ENCODE peak calls at places on chromosomes 7 and 10, in eight cellular contexts. One of them, this sample, is unnamed.
A peak's percentile ranks its signal among the peaks of the same experiment; 100 is the strongest.

GRCh38 chr10:102117391-102118159 is 2.6 kb downstream of the LDB1 start:
- DNase-seq in stimulated activated CD8-positive, alpha-beta memory T cell treated with anti-CD3 and anti-CD28 coated beads, Interleukin-7, amount 100 ng/mL, for 24 hours: peak; percentile 25
- DNase-seq in Kasumi-1: peak; percentile 98
- DNase-seq in T-cell: peak; percentile 64
- DNase-seq in M059J: peak; percentile 80
- DNase-seq in occipital lobe: peak; percentile 69
- DNase-seq in NCI-H1092: peak; percentile 79
- DNase-seq in activated CD4-positive, alpha-beta T cell treated with anti-CD3 and anti-CD28 coated beads, Interleukin-2, amount 50 U/mL, for 48 hours: peak; percentile 73
- DNase-seq in this sample: peak; percentile 76

GRCh38 chr7:93117852-93118530 is at the start of gene SAMD9:
- DNase-seq in stimulated activated CD8-positive, alpha-beta memory T cell treated with anti-CD3 and anti-CD28 coated beads, Interleukin-7, amount 100 ng/mL, for 24 hours: peak; percentile 16
- DNase-seq in Kasumi-1: peak; percentile 97
- DNase-seq in T-cell: peak; percentile 74
- DNase-seq in M059J: peak; percentile 97
- DNase-seq in occipital lobe: no peak
- DNase-seq in NCI-H1092: peak; percentile 66
- DNase-seq in activated CD4-positive, alpha-beta T cell treated with anti-CD3 and anti-CD28 coated beads, Interleukin-2, amount 50 U/mL, for 48 hours: peak; percentile 11
- DNase-seq in this sample: peak; percentile 41

GRCh38 chr7:3283130-3283704 is 17.8 kb upstream of the SDK1 start:
- DNase-seq in stimulated activated CD8-positive, alpha-beta memory T cell treated with anti-CD3 and anti-CD28 coated beads, Interleukin-7, amount 100 ng/mL, for 24 hours: no peak
- DNase-seq in Kasumi-1: no peak
- DNase-seq in T-cell: no peak
- DNase-seq in M059J: no peak
- DNase-seq in occipital lobe: no peak
- DNase-seq in NCI-H1092: no peak
- DNase-seq in activated CD4-positive, alpha-beta T cell treated with anti-CD3 and anti-CD28 coated beads, Interleukin-2, amount 50 U/mL, for 48 hours: no peak
- DNase-seq in this sample: no peak

GRCh38 chr7:85447004-85447403 is 260.1 kb upstream of the SEMA3D start:
- DNase-seq in stimulated activated CD8-positive, alpha-beta memory T cell treated with anti-CD3 and anti-CD28 coated beads, Interleukin-7, amount 100 ng/mL, for 24 hours: no peak
- DNase-seq in Kasumi-1: no peak
- DNase-seq in T-cell: no peak
- DNase-seq in M059J: no peak
- DNase-seq in occipital lobe: no peak
- DNase-seq in NCI-H1092: no peak
- DNase-seq in activated CD4-positive, alpha-beta T cell treated with anti-CD3 and anti-CD28 coated beads, Interleukin-2, amount 50 U/mL, for 48 hours: no peak
- DNase-seq in this sample: no peak

GRCh38 chr10:132363921-132364593 is 32.1 kb downstream of the LRRC27 start:
- DNase-seq in stimulated activated CD8-positive, alpha-beta memory T cell treated with anti-CD3 and anti-CD28 coated beads, Interleukin-7, amount 100 ng/mL, for 24 hours: no peak
- DNase-seq in Kasumi-1: no peak
- DNase-seq in T-cell: no peak
- DNase-seq in M059J: no peak
- DNase-seq in occipital lobe: no peak
- DNase-seq in NCI-H1092: no peak
- DNase-seq in activated CD4-positive, alpha-beta T cell treated with anti-CD3 and anti-CD28 coated beads, Interleukin-2, amount 50 U/mL, for 48 hours: peak; percentile 49
- DNase-seq in this sample: no peak

GRCh38 chr10:103800110-103800509 is 55.3 kb downstream of the SH3PXD2A start:
- DNase-seq in stimulated activated CD8-positive, alpha-beta memory T cell treated with anti-CD3 and anti-CD28 coated beads, Interleukin-7, amount 100 ng/mL, for 24 hours: no peak
- DNase-seq in Kasumi-1: no peak
- DNase-seq in T-cell: no peak
- DNase-seq in M059J: no peak
- DNase-seq in occipital lobe: no peak
- DNase-seq in NCI-H1092: no peak
- DNase-seq in activated CD4-positive, alpha-beta T cell treated with anti-CD3 and anti-CD28 coated beads, Interleukin-2, amount 50 U/mL, for 48 hours: no peak
- DNase-seq in this sample: no peak

GRCh38 chr7:100007887-100008286 is 7.5 kb upstream of the ZKSCAN1 start:
- DNase-seq in stimulated activated CD8-positive, alpha-beta memory T cell treated with anti-CD3 and anti-CD28 coated beads, Interleukin-7, amount 100 ng/mL, for 24 hours: no peak
- DNase-seq in Kasumi-1: no peak
- DNase-seq in T-cell: no peak
- DNase-seq in M059J: peak; percentile 20
- DNase-seq in occipital lobe: no peak
- DNase-seq in NCI-H1092: no peak
- DNase-seq in activated CD4-positive, alpha-beta T cell treated with anti-CD3 and anti-CD28 coated beads, Interleukin-2, amount 50 U/mL, for 48 hours: no peak
- DNase-seq in this sample: no peak

GRCh38 chr10:23422003-23422411 is 16.9 kb upstream of the OTUD1 start:
- DNase-seq in stimulated activated CD8-positive, alpha-beta memory T cell treated with anti-CD3 and anti-CD28 coated beads, Interleukin-7, amount 100 ng/mL, for 24 hours: no peak
- DNase-seq in Kasumi-1: no peak
- DNase-seq in T-cell: no peak
- DNase-seq in M059J: peak; percentile 62
- DNase-seq in occipital lobe: no peak
- DNase-seq in NCI-H1092: no peak
- DNase-seq in activated CD4-positive, alpha-beta T cell treated with anti-CD3 and anti-CD28 coated beads, Interleukin-2, amount 50 U/mL, for 48 hours: no peak
- DNase-seq in this sample: no peak

GRCh38 chr10:48525956-48526355 is 78.9 kb downstream of the ARHGAP22 start:
- DNase-seq in stimulated activated CD8-positive, alpha-beta memory T cell treated with anti-CD3 and anti-CD28 coated beads, Interleukin-7, amount 100 ng/mL, for 24 hours: no peak
- DNase-seq in Kasumi-1: no peak
- DNase-seq in T-cell: no peak
- DNase-seq in M059J: no peak
- DNase-seq in occipital lobe: no peak
- DNase-seq in NCI-H1092: no peak
- DNase-seq in activated CD4-positive, alpha-beta T cell treated with anti-CD3 and anti-CD28 coated beads, Interleukin-2, amount 50 U/mL, for 48 hours: no peak
- DNase-seq in this sample: no peak

GRCh38 chr7:72152171-72153131 is 259.7 kb downstream of the CALN1 start:
- DNase-seq in stimulated activated CD8-positive, alpha-beta memory T cell treated with anti-CD3 and anti-CD28 coated beads, Interleukin-7, amount 100 ng/mL, for 24 hours: no peak
- DNase-seq in Kasumi-1: no peak
- DNase-seq in T-cell: no peak
- DNase-seq in M059J: peak; percentile 7
- DNase-seq in occipital lobe: peak; percentile 32
- DNase-seq in NCI-H1092: no peak
- DNase-seq in activated CD4-positive, alpha-beta T cell treated with anti-CD3 and anti-CD28 coated beads, Interleukin-2, amount 50 U/mL, for 48 hours: no peak
- DNase-seq in this sample: no peak

GRCh38 chr10:63666836-63667383 is 145.7 kb downstream of the REEP3 start:
- DNase-seq in stimulated activated CD8-positive, alpha-beta memory T cell treated with anti-CD3 and anti-CD28 coated beads, Interleukin-7, amount 100 ng/mL, for 24 hours: no peak
- DNase-seq in Kasumi-1: no peak
- DNase-seq in T-cell: no peak
- DNase-seq in M059J: peak; percentile 92
- DNase-seq in occipital lobe: no peak
- DNase-seq in NCI-H1092: no peak
- DNase-seq in activated CD4-positive, alpha-beta T cell treated with anti-CD3 and anti-CD28 coated beads, Interleukin-2, amount 50 U/mL, for 48 hours: no peak
- DNase-seq in this sample: no peak

GRCh38 chr10:131184503-131184902 is 127.0 kb downstream of the TCERG1L start:
- DNase-seq in stimulated activated CD8-positive, alpha-beta memory T cell treated with anti-CD3 and anti-CD28 coated beads, Interleukin-7, amount 100 ng/mL, for 24 hours: no peak
- DNase-seq in Kasumi-1: no peak
- DNase-seq in T-cell: no peak
- DNase-seq in M059J: no peak
- DNase-seq in occipital lobe: no peak
- DNase-seq in NCI-H1092: no peak
- DNase-seq in activated CD4-positive, alpha-beta T cell treated with anti-CD3 and anti-CD28 coated beads, Interleukin-2, amount 50 U/mL, for 48 hours: no peak
- DNase-seq in this sample: no peak

GRCh38 chr7:6260291-6261183 is 11.9 kb downstream of the CYTH3 start:
- DNase-seq in stimulated activated CD8-positive, alpha-beta memory T cell treated with anti-CD3 and anti-CD28 coated beads, Interleukin-7, amount 100 ng/mL, for 24 hours: no peak
- DNase-seq in Kasumi-1: no peak
- DNase-seq in T-cell: no peak
- DNase-seq in M059J: no peak
- DNase-seq in occipital lobe: no peak
- DNase-seq in NCI-H1092: no peak
- DNase-seq in activated CD4-positive, alpha-beta T cell treated with anti-CD3 and anti-CD28 coated beads, Interleukin-2, amount 50 U/mL, for 48 hours: no peak
- DNase-seq in this sample: no peak

GRCh38 chr10:56288403-56288802 is 72.7 kb downstream of the ZWINT start:
- DNase-seq in stimulated activated CD8-positive, alpha-beta memory T cell treated with anti-CD3 and anti-CD28 coated beads, Interleukin-7, amount 100 ng/mL, for 24 hours: no peak
- DNase-seq in Kasumi-1: no peak
- DNase-seq in T-cell: no peak
- DNase-seq in M059J: no peak
- DNase-seq in occipital lobe: no peak
- DNase-seq in NCI-H1092: no peak
- DNase-seq in activated CD4-positive, alpha-beta T cell treated with anti-CD3 and anti-CD28 coated beads, Interleukin-2, amount 50 U/mL, for 48 hours: no peak
- DNase-seq in this sample: no peak

GRCh38 chr10:114962441-114962840 is 24.4 kb downstream of the TRUB1 start:
- DNase-seq in stimulated activated CD8-positive, alpha-beta memory T cell treated with anti-CD3 and anti-CD28 coated beads, Interleukin-7, amount 100 ng/mL, for 24 hours: no peak
- DNase-seq in Kasumi-1: no peak
- DNase-seq in T-cell: no peak
- DNase-seq in M059J: no peak
- DNase-seq in occipital lobe: no peak
- DNase-seq in NCI-H1092: no peak
- DNase-seq in activated CD4-positive, alpha-beta T cell treated with anti-CD3 and anti-CD28 coated beads, Interleukin-2, amount 50 U/mL, for 48 hours: no peak
- DNase-seq in this sample: no peak

GRCh38 chr7:42143605-42144252 is 93.3 kb downstream of the GLI3 start:
- DNase-seq in stimulated activated CD8-positive, alpha-beta memory T cell treated with anti-CD3 and anti-CD28 coated beads, Interleukin-7, amount 100 ng/mL, for 24 hours: no peak
- DNase-seq in Kasumi-1: no peak
- DNase-seq in T-cell: no peak
- DNase-seq in M059J: no peak
- DNase-seq in occipital lobe: no peak
- DNase-seq in NCI-H1092: no peak
- DNase-seq in activated CD4-positive, alpha-beta T cell treated with anti-CD3 and anti-CD28 coated beads, Interleukin-2, amount 50 U/mL, for 48 hours: no peak
- DNase-seq in this sample: no peak

GRCh38 chr7:74106846-74107245 is 23.2 kb downstream of the LIMK1 start:
- DNase-seq in stimulated activated CD8-positive, alpha-beta memory T cell treated with anti-CD3 and anti-CD28 coated beads, Interleukin-7, amount 100 ng/mL, for 24 hours: no peak
- DNase-seq in Kasumi-1: no peak
- DNase-seq in T-cell: no peak
- DNase-seq in M059J: no peak
- DNase-seq in occipital lobe: no peak
- DNase-seq in NCI-H1092: no peak
- DNase-seq in activated CD4-positive, alpha-beta T cell treated with anti-CD3 and anti-CD28 coated beads, Interleukin-2, amount 50 U/mL, for 48 hours: no peak
- DNase-seq in this sample: no peak

GRCh38 chr10:30422981-30423654 is 10.9 kb upstream of the MAP3K8 start:
- DNase-seq in stimulated activated CD8-positive, alpha-beta memory T cell treated with anti-CD3 and anti-CD28 coated beads, Interleukin-7, amount 100 ng/mL, for 24 hours: no peak
- DNase-seq in Kasumi-1: peak; percentile 31
- DNase-seq in T-cell: no peak
- DNase-seq in M059J: peak; percentile 70
- DNase-seq in occipital lobe: no peak
- DNase-seq in NCI-H1092: no peak
- DNase-seq in activated CD4-positive, alpha-beta T cell treated with anti-CD3 and anti-CD28 coated beads, Interleukin-2, amount 50 U/mL, for 48 hours: no peak
- DNase-seq in this sample: no peak

GRCh38 chr7:40870108-40870507 is 735.3 kb downstream of the SUGCT start:
- DNase-seq in stimulated activated CD8-positive, alpha-beta memory T cell treated with anti-CD3 and anti-CD28 coated beads, Interleukin-7, amount 100 ng/mL, for 24 hours: no peak
- DNase-seq in Kasumi-1: no peak
- DNase-seq in T-cell: no peak
- DNase-seq in M059J: no peak
- DNase-seq in occipital lobe: no peak
- DNase-seq in NCI-H1092: no peak
- DNase-seq in activated CD4-positive, alpha-beta T cell treated with anti-CD3 and anti-CD28 coated beads, Interleukin-2, amount 50 U/mL, for 48 hours: no peak
- DNase-seq in this sample: no peak

GRCh38 chr10:35910234-35910633 is 268.1 kb upstream of the FZD8 start:
- DNase-seq in stimulated activated CD8-positive, alpha-beta memory T cell treated with anti-CD3 and anti-CD28 coated beads, Interleukin-7, amount 100 ng/mL, for 24 hours: no peak
- DNase-seq in Kasumi-1: no peak
- DNase-seq in T-cell: no peak
- DNase-seq in M059J: peak; percentile 70
- DNase-seq in occipital lobe: no peak
- DNase-seq in NCI-H1092: no peak
- DNase-seq in activated CD4-positive, alpha-beta T cell treated with anti-CD3 and anti-CD28 coated beads, Interleukin-2, amount 50 U/mL, for 48 hours: no peak
- DNase-seq in this sample: no peak

GRCh38 chr7:133690740-133691139 is 436.4 kb upstream of the LRGUK start:
- DNase-seq in stimulated activated CD8-positive, alpha-beta memory T cell treated with anti-CD3 and anti-CD28 coated beads, Interleukin-7, amount 100 ng/mL, for 24 hours: no peak
- DNase-seq in Kasumi-1: no peak
- DNase-seq in T-cell: no peak
- DNase-seq in M059J: no peak
- DNase-seq in occipital lobe: no peak
- DNase-seq in NCI-H1092: no peak
- DNase-seq in activated CD4-positive, alpha-beta T cell treated with anti-CD3 and anti-CD28 coated beads, Interleukin-2, amount 50 U/mL, for 48 hours: no peak
- DNase-seq in this sample: no peak

GRCh38 chr10:17217661-17218306 is 10.3 kb upstream of the VIM start:
- DNase-seq in stimulated activated CD8-positive, alpha-beta memory T cell treated with anti-CD3 and anti-CD28 coated beads, Interleukin-7, amount 100 ng/mL, for 24 hours: no peak
- DNase-seq in Kasumi-1: no peak
- DNase-seq in T-cell: no peak
- DNase-seq in M059J: peak; percentile 85
- DNase-seq in occipital lobe: no peak
- DNase-seq in NCI-H1092: no peak
- DNase-seq in activated CD4-positive, alpha-beta T cell treated with anti-CD3 and anti-CD28 coated beads, Interleukin-2, amount 50 U/mL, for 48 hours: no peak
- DNase-seq in this sample: no peak

GRCh38 chr7:123367508-123368122 is 166.8 kb downstream of the IQUB start:
- DNase-seq in stimulated activated CD8-positive, alpha-beta memory T cell treated with anti-CD3 and anti-CD28 coated beads, Interleukin-7, amount 100 ng/mL, for 24 hours: no peak
- DNase-seq in Kasumi-1: peak; percentile 69
- DNase-seq in T-cell: no peak
- DNase-seq in M059J: peak; percentile 15
- DNase-seq in occipital lobe: no peak
- DNase-seq in NCI-H1092: peak; percentile 57
- DNase-seq in activated CD4-positive, alpha-beta T cell treated with anti-CD3 and anti-CD28 coated beads, Interleukin-2, amount 50 U/mL, for 48 hours: peak; percentile 0
- DNase-seq in this sample: no peak

GRCh38 chr7:2953099-2953498 is 90.6 kb downstream of the CARD11 start:
- DNase-seq in stimulated activated CD8-positive, alpha-beta memory T cell treated with anti-CD3 and anti-CD28 coated beads, Interleukin-7, amount 100 ng/mL, for 24 hours: no peak
- DNase-seq in Kasumi-1: no peak
- DNase-seq in T-cell: no peak
- DNase-seq in M059J: no peak
- DNase-seq in occipital lobe: no peak
- DNase-seq in NCI-H1092: no peak
- DNase-seq in activated CD4-positive, alpha-beta T cell treated with anti-CD3 and anti-CD28 coated beads, Interleukin-2, amount 50 U/mL, for 48 hours: no peak
- DNase-seq in this sample: no peak

GRCh38 chr7:92698237-92698841 is 108.1 kb upstream of the FAM133B start:
- DNase-seq in stimulated activated CD8-positive, alpha-beta memory T cell treated with anti-CD3 and anti-CD28 coated beads, Interleukin-7, amount 100 ng/mL, for 24 hours: no peak
- DNase-seq in Kasumi-1: no peak
- DNase-seq in T-cell: no peak
- DNase-seq in M059J: peak; percentile 96
- DNase-seq in occipital lobe: peak; percentile 32
- DNase-seq in NCI-H1092: peak; percentile 26
- DNase-seq in activated CD4-positive, alpha-beta T cell treated with anti-CD3 and anti-CD28 coated beads, Interleukin-2, amount 50 U/mL, for 48 hours: no peak
- DNase-seq in this sample: no peak

GRCh38 chr10:79608505-79609375 is 2.0 kb upstream of the SFTPA1 start:
- DNase-seq in stimulated activated CD8-positive, alpha-beta memory T cell treated with anti-CD3 and anti-CD28 coated beads, Interleukin-7, amount 100 ng/mL, for 24 hours: no peak
- DNase-seq in Kasumi-1: peak; percentile 49
- DNase-seq in T-cell: peak; percentile 20
- DNase-seq in M059J: peak; percentile 8
- DNase-seq in occipital lobe: no peak
- DNase-seq in NCI-H1092: no peak
- DNase-seq in activated CD4-positive, alpha-beta T cell treated with anti-CD3 and anti-CD28 coated beads, Interleukin-2, amount 50 U/mL, for 48 hours: peak; percentile 48
- DNase-seq in this sample: peak; percentile 57

GRCh38 chr10:124194199-124194824 is 100.9 kb upstream of the CHST15 start:
- DNase-seq in stimulated activated CD8-positive, alpha-beta memory T cell treated with anti-CD3 and anti-CD28 coated beads, Interleukin-7, amount 100 ng/mL, for 24 hours: no peak
- DNase-seq in Kasumi-1: no peak
- DNase-seq in T-cell: no peak
- DNase-seq in M059J: no peak
- DNase-seq in occipital lobe: no peak
- DNase-seq in NCI-H1092: no peak
- DNase-seq in activated CD4-positive, alpha-beta T cell treated with anti-CD3 and anti-CD28 coated beads, Interleukin-2, amount 50 U/mL, for 48 hours: no peak
- DNase-seq in this sample: no peak

GRCh38 chr10:128055061-128055868 is 71.0 kb downstream of the MKI67 start:
- DNase-seq in stimulated activated CD8-positive, alpha-beta memory T cell treated with anti-CD3 and anti-CD28 coated beads, Interleukin-7, amount 100 ng/mL, for 24 hours: no peak
- DNase-seq in Kasumi-1: no peak
- DNase-seq in T-cell: no peak
- DNase-seq in M059J: no peak
- DNase-seq in occipital lobe: no peak
- DNase-seq in NCI-H1092: no peak
- DNase-seq in activated CD4-positive, alpha-beta T cell treated with anti-CD3 and anti-CD28 coated beads, Interleukin-2, amount 50 U/mL, for 48 hours: no peak
- DNase-seq in this sample: no peak

GRCh38 chr10:98486421-98486820 is 39.7 kb upstream of the HPS1 start:
- DNase-seq in stimulated activated CD8-positive, alpha-beta memory T cell treated with anti-CD3 and anti-CD28 coated beads, Interleukin-7, amount 100 ng/mL, for 24 hours: no peak
- DNase-seq in Kasumi-1: no peak
- DNase-seq in T-cell: no peak
- DNase-seq in M059J: peak; percentile 76
- DNase-seq in occipital lobe: no peak
- DNase-seq in NCI-H1092: no peak
- DNase-seq in activated CD4-positive, alpha-beta T cell treated with anti-CD3 and anti-CD28 coated beads, Interleukin-2, amount 50 U/mL, for 48 hours: no peak
- DNase-seq in this sample: no peak

GRCh38 chr10:114367041-114367675 is 37.1 kb downstream of the AFAP1L2 start:
- DNase-seq in stimulated activated CD8-positive, alpha-beta memory T cell treated with anti-CD3 and anti-CD28 coated beads, Interleukin-7, amount 100 ng/mL, for 24 hours: no peak
- DNase-seq in Kasumi-1: no peak
- DNase-seq in T-cell: no peak
- DNase-seq in M059J: peak; percentile 61
- DNase-seq in occipital lobe: no peak
- DNase-seq in NCI-H1092: no peak
- DNase-seq in activated CD4-positive, alpha-beta T cell treated with anti-CD3 and anti-CD28 coated beads, Interleukin-2, amount 50 U/mL, for 48 hours: no peak
- DNase-seq in this sample: no peak

GRCh38 chr7:128059143-128059975 is 28.1 kb upstream of the LRRC4 start:
- DNase-seq in stimulated activated CD8-positive, alpha-beta memory T cell treated with anti-CD3 and anti-CD28 coated beads, Interleukin-7, amount 100 ng/mL, for 24 hours: no peak
- DNase-seq in Kasumi-1: no peak
- DNase-seq in T-cell: peak; percentile 1
- DNase-seq in M059J: no peak
- DNase-seq in occipital lobe: no peak
- DNase-seq in NCI-H1092: no peak
- DNase-seq in activated CD4-positive, alpha-beta T cell treated with anti-CD3 and anti-CD28 coated beads, Interleukin-2, amount 50 U/mL, for 48 hours: no peak
- DNase-seq in this sample: no peak

GRCh38 chr10:106175760-106176377 is 988.6 kb downstream of the SORCS1 start:
- DNase-seq in stimulated activated CD8-positive, alpha-beta memory T cell treated with anti-CD3 and anti-CD28 coated beads, Interleukin-7, amount 100 ng/mL, for 24 hours: no peak
- DNase-seq in Kasumi-1: peak; percentile 74
- DNase-seq in T-cell: no peak
- DNase-seq in M059J: peak; percentile 1
- DNase-seq in occipital lobe: no peak
- DNase-seq in NCI-H1092: no peak
- DNase-seq in activated CD4-positive, alpha-beta T cell treated with anti-CD3 and anti-CD28 coated beads, Interleukin-2, amount 50 U/mL, for 48 hours: no peak
- DNase-seq in this sample: no peak

GRCh38 chr7:32586291-32587221 is 91.3 kb downstream of the AVL9 start:
- DNase-seq in stimulated activated CD8-positive, alpha-beta memory T cell treated with anti-CD3 and anti-CD28 coated beads, Interleukin-7, amount 100 ng/mL, for 24 hours: no peak
- DNase-seq in Kasumi-1: peak; percentile 84
- DNase-seq in T-cell: no peak
- DNase-seq in M059J: peak; percentile 94
- DNase-seq in occipital lobe: no peak
- DNase-seq in NCI-H1092: no peak
- DNase-seq in activated CD4-positive, alpha-beta T cell treated with anti-CD3 and anti-CD28 coated beads, Interleukin-2, amount 50 U/mL, for 48 hours: no peak
- DNase-seq in this sample: no peak

GRCh38 chr10:11871470-11871869 is 48.3 kb downstream of the PROSER2 start:
- DNase-seq in stimulated activated CD8-positive, alpha-beta memory T cell treated with anti-CD3 and anti-CD28 coated beads, Interleukin-7, amount 100 ng/mL, for 24 hours: no peak
- DNase-seq in Kasumi-1: peak; percentile 83
- DNase-seq in T-cell: no peak
- DNase-seq in M059J: no peak
- DNase-seq in occipital lobe: no peak
- DNase-seq in NCI-H1092: no peak
- DNase-seq in activated CD4-positive, alpha-beta T cell treated with anti-CD3 and anti-CD28 coated beads, Interleukin-2, amount 50 U/mL, for 48 hours: no peak
- DNase-seq in this sample: no peak